ENCODE peak calls at places on chromosomes 7 and 10, in four cellular contexts. Y, F, W and L are unnamed samples.
A peak's percentile ranks its signal among the peaks of the same experiment; 100 is the strongest.

GRCh38 chr7:135743907-135744789 is 4.5 kb downstream of the FAM180A start:
- DNase-seq in F (no peak), Y (no peak), W (peak; percentile 75), L (no peak)

GRCh38 chr7:143449793-143450192 is 6.5 kb downstream of the TAS2R60 start:
- DNase-seq in Y (no peak), W (no peak), F (no peak), L (no peak)

GRCh38 chr10:73019100-73019499 is 64.5 kb upstream of the PLA2G12B start:
- DNase-seq in W (no peak), Y (no peak), F (no peak), L (no peak)

GRCh38 chr7:158606111-158606510 is 18.5 kb upstream of the PTPRN2 start:
- DNase-seq in W (no peak), F (no peak), Y (no peak), L (no peak)

GRCh38 chr10:68284007-68284406 is 47.9 kb upstream of the HNRNPH3 start:
- DNase-seq in Y (peak; percentile 67), W (peak; percentile 68), F (no peak), L (no peak)

GRCh38 chr10:79401015-79401921 is 44.2 kb downstream of the ZCCHC24 start:
- DNase-seq in F (no peak), Y (peak; percentile 63), W (peak; percentile 49), L (no peak)

GRCh38 chr10:94351089-94351488 is 11.7 kb downstream of the NOC3L start:
- DNase-seq in W (no peak), Y (no peak), F (no peak), L (no peak)

GRCh38 chr10:36703179-36703578 is 422.2 kb upstream of the ANKRD30A start:
- DNase-seq in W (no peak), F (no peak), Y (no peak), L (no peak)

GRCh38 chr7:129228633-129229032 is 3.8 kb downstream of the AHCYL2 start:
- DNase-seq in W (no peak), Y (no peak), F (no peak), L (no peak)

GRCh38 chr7:86846494-86847190 is 202.9 kb downstream of the GRM3 start:
- DNase-seq in W (no peak), F (no peak), Y (no peak), L (no peak)

GRCh38 chr7:7567898-7568531 is 1.3 kb downstream of the MIOS start:
- DNase-seq in W (no peak), Y (no peak), F (no peak), L (no peak)

GRCh38 chr10:98349508-98349922 is 65.5 kb downstream of the PYROXD2 start:
- DNase-seq in W (peak; percentile 99), F (no peak), Y (peak; percentile 95), L (no peak)

GRCh38 chr7:36758879-36759278 is 34.6 kb upstream of the AOAH start:
- DNase-seq in W (no peak), F (no peak), Y (no peak), L (no peak)

GRCh38 chr7:44325811-44326241 is 432 bp upstream of the CAMK2B start:
- DNase-seq in W (no peak), Y (no peak), F (peak; percentile 64), L (no peak)

GRCh38 chr10:98321203-98321780 is 53.3 kb upstream of the LOXL4 start:
- DNase-seq in F (peak; percentile 51), W (no peak), Y (no peak), L (no peak)

GRCh38 chr10:77834540-77834939 is 92.0 kb downstream of the DLG5 start:
- DNase-seq in F (no peak), Y (no peak), W (no peak), L (no peak)

GRCh38 chr10:60138026-60138425 is 231.7 kb upstream of the CCDC6 start:
- DNase-seq in F (no peak), W (no peak), Y (no peak), L (no peak)

GRCh38 chr10:66928000-66928770 is 2.3 kb downstream of the LRRTM3 start:
- DNase-seq in F (peak; percentile 52), Y (no peak), W (peak; percentile 12), L (no peak)

GRCh38 chr7:5479133-5479745 is 55.6 kb upstream of the TNRC18 start:
- DNase-seq in Y (peak; percentile 87), F (no peak), W (peak; percentile 31), L (no peak)

GRCh38 chr10:46549171-46550075 is 7.0 kb downstream of the GPRIN2 start:
- DNase-seq in Y (no peak), W (no peak), F (peak; percentile 59), L (no peak)

GRCh38 chr10:31010062-31010461 is 21.6 kb downstream of the ZNF438 start:
- DNase-seq in Y (no peak), F (no peak), W (peak; percentile 25), L (no peak)

GRCh38 chr7:138967159-138967558 is 14.0 kb downstream of the KIAA1549 start:
- DNase-seq in W (no peak), Y (no peak), F (no peak), L (no peak)
- H3K23ac ChIP-seq in W (no peak overlapping the region), Y (no peak overlapping the region), F (no peak overlapping the region), L (no peak overlapping the region)

GRCh38 chr7:1460757-1461639 is 1.7 kb upstream of the MICALL2 start:
- DNase-seq in W (peak; percentile 34), Y (peak; percentile 61), F (no peak), L (no peak)
- H2BK5ac ChIP-seq in W (peak overlapping the region; percentile 6), Y (no peak overlapping the region), F (no peak overlapping the region), L (peak overlapping the region; percentile 53)

GRCh38 chr10:132559538-132559937 is 22.0 kb downstream of the INPP5A start:
- DNase-seq in Y (no peak), W (no peak), F (no peak), L (no peak)

GRCh38 chr10:132557696-132558515 is 20.3 kb downstream of the INPP5A start:
- DNase-seq in Y (no peak), W (no peak), F (no peak), L (no peak)

GRCh38 chr10:132556994-132557441 is 19.4 kb downstream of the INPP5A start:
- DNase-seq in F (no peak), W (no peak), Y (no peak), L (no peak)

GRCh38 chr10:132560248-132560731 is 22.7 kb downstream of the INPP5A start:
- DNase-seq in F (no peak), W (peak; percentile 12), Y (no peak), L (no peak)

GRCh38 chr10:132558516-132559413 is 21.2 kb downstream of the INPP5A start:
- DNase-seq in W (no peak), F (no peak), Y (no peak), L (no peak)
- H3K23ac ChIP-seq in W (no peak overlapping the region), F (no peak overlapping the region), Y (no peak overlapping the region), L (peak overlapping the region; percentile 40)

DNA sequence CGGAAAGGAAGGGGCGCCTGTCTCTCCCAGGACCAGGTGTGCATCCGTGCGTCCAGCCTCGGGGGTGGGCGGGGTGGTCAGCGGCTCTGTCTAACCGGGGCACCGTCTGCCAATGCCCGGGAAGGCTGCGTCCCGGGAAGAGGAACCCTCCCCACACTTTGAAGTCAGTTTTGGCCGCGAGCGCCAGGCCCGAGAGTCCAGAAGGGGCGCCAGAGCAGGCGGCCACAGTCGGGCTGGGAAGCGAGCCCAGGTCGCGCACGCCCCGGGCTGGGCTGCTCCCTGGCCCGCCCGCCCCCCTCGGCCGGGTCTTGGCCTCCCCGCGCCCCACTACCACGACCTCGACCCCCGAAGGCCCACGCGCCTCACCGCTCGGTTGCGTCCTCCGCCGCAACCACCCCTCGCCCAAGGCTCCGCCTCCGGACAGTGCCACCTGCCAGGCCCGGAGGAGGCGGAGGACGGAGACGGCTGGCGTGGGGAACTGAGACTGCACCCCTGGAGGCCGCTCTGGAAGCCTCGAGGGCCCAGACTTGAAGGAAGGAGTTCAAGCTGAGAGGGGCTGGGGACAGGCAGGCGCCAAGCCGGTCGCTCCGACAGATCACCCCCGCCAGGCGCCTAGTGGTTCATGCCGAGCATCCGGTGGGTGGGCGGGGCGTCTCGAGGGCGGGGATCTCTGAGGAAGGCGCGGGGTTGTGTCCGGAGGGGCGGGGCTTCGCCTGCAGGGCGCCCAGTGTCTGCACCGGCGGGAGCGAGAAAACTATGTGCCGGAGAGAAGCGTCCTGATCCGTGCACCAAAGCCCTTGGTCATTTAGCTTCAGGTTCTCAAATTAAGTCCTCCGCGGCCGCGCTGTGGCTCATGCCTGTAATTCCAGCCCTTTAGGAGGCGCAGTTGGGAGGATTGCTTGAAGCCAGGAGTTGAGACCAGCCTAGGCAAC is at the start of gene BRAT1:
- DNase-seq in W (peak; percentile 90), Y (peak; percentile 95), F (peak; percentile 98), L (peak; percentile 96)
- H2BK5ac ChIP-seq in W (peak within 1 kb of the TSS; percentile 100), Y (peak within 1 kb of the TSS; percentile 100), F (peak within 1 kb of the TSS; percentile 100), L (peak within 1 kb of the TSS; percentile 100)

GRCh38 chr7:155418941-155419755 is 38.8 kb upstream of the EN2 start:
- DNase-seq in W (no peak), F (no peak), Y (no peak), L (no peak)
- H3K23ac ChIP-seq in W (no peak overlapping the region), F (no peak overlapping the region), Y (no peak overlapping the region), L (peak overlapping the region; percentile 4)

DNA sequence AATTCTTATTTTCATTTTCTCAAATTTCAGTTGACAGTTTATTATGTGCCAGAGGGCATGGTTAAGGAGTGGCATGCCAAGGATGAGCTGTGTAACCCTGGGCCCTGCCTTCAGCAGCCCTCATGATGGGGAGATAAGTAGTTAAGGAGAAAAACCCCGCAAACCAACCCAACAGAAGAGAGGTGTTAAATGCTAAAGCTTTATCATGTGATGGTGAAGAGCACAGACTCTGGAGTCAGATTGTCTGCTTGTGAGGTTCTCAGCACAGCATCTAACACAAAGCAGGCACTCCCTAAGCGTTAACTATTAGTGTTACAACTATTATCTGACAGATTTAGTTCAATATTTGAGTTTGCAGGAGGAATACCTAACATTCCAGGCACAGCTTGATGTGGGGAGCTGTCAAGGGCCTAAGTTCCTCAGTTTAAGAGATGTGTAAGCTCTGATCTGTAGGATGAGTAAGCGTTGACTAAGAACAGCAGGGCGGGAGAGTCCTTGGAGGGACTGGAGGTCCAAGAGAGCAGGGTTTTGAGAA is 29.6 kb downstream of the STAM start:
- DNase-seq in F (no peak), Y (peak; percentile 89), W (peak; percentile 95), L (peak; percentile 35)
- H2BK5ac ChIP-seq in F (peak overlapping the region; percentile 29), Y (peak overlapping the region; percentile 12), W (peak overlapping the region; percentile 95), L (no peak overlapping the region)